ENCODE peak calls at places on chromosomes 12 and 14, in six cellular contexts. M is brain pericyte; S is stimulated activated CD4-positive, alpha-beta T cell treated with anti-CD3 and anti-CD28 coated beads, Interleukin-1b, Interleukin-23, amount 100 ng/mL, for 1 hour; W is amniotic stem cell; P is transverse colon; V is SW480. O is an unnamed sample.

GRCh38 chr14:102317564-102318248 is 1.8 kb upstream of the ZNF839 start:
- DNase-seq in P (peak), S (no peak), V (peak), M (no peak), W (no peak), O (no peak)

GRCh38 chr12:96876966-96877365 is 30.1 kb upstream of the NEDD1 start:
- DNase-seq in V (no peak), S (no peak), P (no peak), M (no peak), W (no peak), O (peak)

GRCh38 chr12:54357802-54358619 is 6.3 kb downstream of the GPR84 start:
- DNase-seq in V (no peak), W (no peak), M (no peak), P (peak), S (no peak), O (no peak)

GRCh38 chr12:95164656-95165055 is 52.6 kb downstream of the FGD6 start:
- DNase-seq in S (no peak), W (no peak), M (no peak), P (no peak), V (no peak), O (peak)

GRCh38 chr12:532908-533565 is 73.3 kb downstream of the B4GALNT3 start:
- DNase-seq in M (no peak), S (no peak), P (no peak), W (peak), V (no peak), O (peak)

GRCh38 chr12:73678335-73678734 is 859.3 kb upstream of the ATXN7L3B start:
- DNase-seq in W (no peak), V (no peak), M (no peak), P (no peak), S (no peak), O (no peak)

GRCh38 chr14:103520657-103521437 is 1.8 kb downstream of the CKB start:
- DNase-seq in V (peak), M (no peak), W (no peak), S (no peak), P (peak), O (peak)

GRCh38 chr14:72303930-72304329 is 371.7 kb downstream of the RGS6 start:
- DNase-seq in S (no peak), M (no peak), W (no peak), V (peak), P (no peak), O (no peak)

GRCh38 chr12:2283910-2284309 is 231.1 kb downstream of the CACNA1C start:
- DNase-seq in V (no peak), S (no peak), W (no peak), M (no peak), P (peak), O (no peak)

GRCh38 chr14:63881926-63882325 is 29.1 kb downstream of the SYNE2 start:
- DNase-seq in W (no peak), S (no peak), M (no peak), P (no peak), V (no peak), O (peak)

GRCh38 chr12:87428701-87429277 is 600.4 kb downstream of the C12orf50 start:
- DNase-seq in P (no peak), M (no peak), S (no peak), V (no peak), W (no peak), O (peak)

O was measured in amniotic epithelial cell.